ENCODE peak calls at places on chromosome 9, in six cellular contexts. H is NCI-H2171 treated with DMSO at 0.1 percent for 48 hours; R is HFFc6; X is activated CD4-positive, alpha-beta T cell treated with anti-CD3 and anti-CD28 coated beads, Interleukin-2, amount 50 U/mL, for 24 hours; G is HS-27A; P is stimulated activated CD4-positive, alpha-beta T cell treated with anti-CD3 and anti-CD28 coated beads, Interleukin-2, amount 100 ng/mL, for 48 hours. Y is an unnamed sample.

GRCh38 chr9:37998881-37999311 is 70.1 kb downstream of the SHB start:
- DNase-seq in H (no peak), R (no peak), X (no peak), G (no peak), P (no peak), Y (no peak)

GRCh38 chr9:89149726-89150125 is 28.9 kb downstream of the SHC3 start:
- DNase-seq in H (no peak), R (peak), X (no peak), G (no peak), P (no peak), Y (no peak)

GRCh38 chr9:124764774-124765438 is 6.2 kb downstream of the NR6A1 start:
- DNase-seq in H (peak), R (no peak), X (no peak), G (no peak), P (no peak), Y (no peak)

GRCh38 chr9:98962181-98962560 is 18.5 kb downstream of the COL15A1 start:
- DNase-seq in H (no peak), R (peak), X (no peak), G (no peak), P (no peak), Y (no peak)

GRCh38 chr9:127050152-127050551 is 72.3 kb downstream of the ANGPTL2 start:
- DNase-seq in H (no peak), R (no peak), X (no peak), G (no peak), P (no peak), Y (no peak)

GRCh38 chr9:125904155-125904841 is 157.1 kb downstream of the PBX3 start:
- DNase-seq in H (no peak), R (no peak), X (no peak), G (no peak), P (no peak), Y (peak)

GRCh38 chr9:121862973-121863372 is 211.5 kb downstream of the DAB2IP start:
- DNase-seq in H (no peak), R (no peak), X (no peak), G (no peak), P (no peak), Y (no peak)

GRCh38 chr9:16960084-16960483 is 89.6 kb upstream of the BNC2 start:
- DNase-seq in H (no peak), R (peak), X (no peak), G (no peak), P (no peak), Y (no peak)

GRCh38 chr9:73347720-73348119 is 196.1 kb downstream of the ANXA1 start:
- DNase-seq in H (no peak), R (no peak), X (no peak), G (no peak), P (no peak), Y (no peak)

GRCh38 chr9:134624827-134625181 is 16.8 kb upstream of the COL5A1 start:
- DNase-seq in H (no peak), R (peak), X (no peak), G (peak), P (no peak), Y (no peak)

Y was measured in NCI-H510A.